ENCODE peak calls at places on chromosomes 4 and X, in eight cellular contexts. J is GM23248; O is HCT116; H is coronary artery; C is neuronal stem cell; G is stimulated activated CD8-positive, alpha-beta memory T cell treated with anti-CD3 and anti-CD28 coated beads, Interleukin-15, amount 100 ng/mL, for 24 hours; B is nucleus accumbens; I is C1 segment of cervical spinal cord. X is an unnamed sample.

GRCh38 chr4:23476514-23477090 is 413.2 kb downstream of the PPARGC1A start:
- DNase-seq in O (no peak), C (no peak), G (no peak), I (no peak), H (no peak), B (no peak), J (no peak), X (no peak)

GRCh38 chr4:78693777-78694456 is 82.2 kb upstream of the BMP2K start:
- DNase-seq in I (no peak), B (no peak), C (no peak), H (no peak), G (no peak), J (peak), O (no peak), X (no peak)

GRCh38 chr4:76210502-76210901 is 3.1 kb downstream of the SCARB2 start:
- DNase-seq in B (no peak), J (peak), O (no peak), I (no peak), C (no peak), G (no peak), H (no peak), X (no peak)

GRCh38 chrX:13398073-13398823 is 78.4 kb upstream of the ATXN3L start:
- DNase-seq in B (no peak), C (peak), H (peak), I (no peak), J (peak), O (peak), G (no peak), X (no peak)

GRCh38 chr4:3226467-3226866 is 22.5 kb upstream of the MSANTD1 start:
- DNase-seq in J (no peak), I (no peak), C (no peak), B (no peak), G (no peak), H (no peak), O (no peak), X (no peak)

GRCh38 chr4:172802041-172802440 is 366.6 kb upstream of the GALNT7 start:
- DNase-seq in C (no peak), I (no peak), O (no peak), H (no peak), G (no peak), B (no peak), J (no peak), X (no peak)

GRCh38 chr4:165506780-165507305 is 128.0 kb downstream of the CPE start:
- DNase-seq in O (no peak), J (peak), C (no peak), H (no peak), I (no peak), B (no peak), G (no peak), X (no peak)

GRCh38 chrX:12447448-12448154 is 309.3 kb downstream of the FRMPD4 start:
- DNase-seq in J (peak), H (no peak), C (no peak), G (no peak), I (no peak), B (no peak), O (no peak), X (no peak)

GRCh38 chr4:139647184-139647583 is 18.4 kb upstream of the MGST2 start:
- DNase-seq in B (no peak), C (no peak), I (no peak), J (no peak), O (no peak), H (no peak), G (no peak), X (no peak)

GRCh38 chrX:46588263-46588662 is 14.7 kb downstream of the CHST7 start:
- DNase-seq in G (no peak), C (no peak), B (no peak), H (no peak), O (no peak), I (no peak), J (peak), X (no peak)

GRCh38 chr4:75015627-75016026 is 82.7 kb downstream of the PARM1 start:
- DNase-seq in I (no peak), H (no peak), C (no peak), J (no peak), G (no peak), O (no peak), B (no peak), X (no peak)

GRCh38 chr4:186765138-186765537 is 41.5 kb upstream of the FAT1 start:
- DNase-seq in C (no peak), J (peak), B (no peak), I (no peak), H (no peak), G (no peak), O (peak), X (no peak)

GRCh38 chrX:40158036-40158706 is 60.4 kb upstream of the BCOR start:
- DNase-seq in B (no peak), H (no peak), C (no peak), I (no peak), G (no peak), J (peak), O (no peak), X (no peak)

GRCh38 chr4:183798249-183798920 is 106.7 kb upstream of the STOX2 start:
- DNase-seq in O (no peak), I (no peak), G (no peak), B (no peak), C (no peak), H (no peak), J (no peak), X (no peak)

GRCh38 chr4:52200339-52200725 is 149.2 kb downstream of the SPATA18 start:
- DNase-seq in H (no peak), J (no peak), C (no peak), B (no peak), G (no peak), O (no peak), I (no peak), X (no peak)

GRCh38 chrX:72269671-72270251 is 7.3 kb downstream of the RPS4X start:
- DNase-seq in I (no peak), C (no peak), H (no peak), B (no peak), O (no peak), J (peak), G (no peak), X (no peak)

GRCh38 chrX:87808576-87809243 is 291.1 kb downstream of the KLHL4 start:
- DNase-seq in J (no peak), I (no peak), C (no peak), G (no peak), H (no peak), B (no peak), O (no peak), X (no peak)

GRCh38 chr4:186266699-186267467 is 894 bp downstream of the F11 start:
- DNase-seq in G (no peak), J (peak), H (no peak), O (no peak), B (no peak), C (peak), I (no peak), X (no peak)

GRCh38 chr4:91288702-91289311 is 1015.0 kb upstream of the GRID2 start:
- DNase-seq in G (no peak), B (no peak), J (no peak), O (no peak), C (no peak), I (no peak), H (no peak), X (no peak)

GRCh38 chr4:63869370-63869769 is 539.9 kb downstream of the TECRL start:
- DNase-seq in G (no peak), O (no peak), C (no peak), H (no peak), J (no peak), I (no peak), B (no peak), X (no peak)

GRCh38 chrX:8820910-8821527 is 19.8 kb upstream of the FAM9A start:
- DNase-seq in B (no peak), J (peak), H (no peak), G (no peak), I (no peak), C (peak), O (no peak), X (no peak)

GRCh38 chr4:139774759-139775487 is 109.3 kb downstream of the MGST2 start:
- DNase-seq in I (no peak), J (no peak), G (no peak), B (no peak), H (no peak), O (no peak), C (no peak), X (no peak)

GRCh38 chrX:35040871-35041270 is 98.3 kb downstream of the FAM47B start:
- DNase-seq in J (no peak), B (no peak), O (no peak), C (no peak), H (no peak), I (no peak), G (no peak), X (no peak)

GRCh38 chr4:31370866-31371465 is 650.8 kb downstream of the PCDH7 start:
- DNase-seq in H (no peak), J (peak), C (peak), G (no peak), B (no peak), I (no peak), O (peak), X (no peak)

GRCh38 chr4:8599657-8600056 is 7.1 kb downstream of the CPZ start:
- DNase-seq in G (no peak), B (no peak), H (no peak), I (no peak), O (peak), J (peak), C (no peak), X (no peak)

GRCh38 chrX:3815896-3816664 is 102.6 kb upstream of the PRKX start:
- DNase-seq in H (peak), O (peak), I (peak), C (peak), G (no peak), B (no peak), J (peak), X (peak)

GRCh38 chr4:65893311-65893710 is 223.0 kb upstream of the EPHA5 start:
- DNase-seq in H (no peak), B (no peak), O (no peak), C (no peak), G (no peak), I (no peak), J (no peak), X (no peak)

GRCh38 chr4:142452132-142452855 is 393.8 kb downstream of the INPP4B start:
- DNase-seq in C (no peak), J (peak), B (no peak), I (no peak), G (no peak), H (no peak), O (no peak), X (no peak)

GRCh38 chr4:101208171-101208570 is 139.2 kb downstream of the PPP3CA start:
- DNase-seq in B (no peak), J (no peak), I (no peak), G (no peak), C (no peak), O (no peak), H (no peak), X (no peak)

GRCh38 chr4:117898496-117898895 is 135.8 kb upstream of the NDST3 start:
- DNase-seq in B (no peak), O (no peak), H (no peak), I (no peak), C (no peak), G (no peak), J (no peak), X (no peak)

X was measured in breast epithelium.